ENCODE peak calls at places on chromosome 16, in ten cellular contexts. M, O, L, Y, Q, K, F, X, J and S are unnamed samples.

GRCh38 chr16:8958344-8958808 is 5.3 kb downstream of the USP7 start:
- DNase-seq in X (no peak), K (peak; percentile 40), J (no peak), Q (peak; percentile 42), F (no peak), M (no peak), Y (no peak), O (no peak), L (peak; percentile 24), S (peak; percentile 66)

GRCh38 chr16:30381351-30382041 is 865 bp downstream of the SEPTIN1 start:
- DNase-seq in F (no peak), L (no peak), Y (peak; percentile 46), Q (no peak), X (no peak), O (no peak), K (peak; percentile 84), M (no peak), J (no peak), S (no peak)

GRCh38 chr16:87114832-87115231 is 202.4 kb downstream of the C16orf95 start:
- DNase-seq in K (peak; percentile 53), J (no peak), X (no peak), Q (no peak), M (no peak), O (no peak), L (no peak), F (no peak), Y (no peak), S (no peak)

GRCh38 chr16:16003719-16004313 is 54.4 kb downstream of the ABCC1 start:
- DNase-seq in K (no peak), J (no peak), O (no peak), X (no peak), Y (no peak), F (no peak), M (no peak), L (no peak), Q (no peak), S (no peak)

GRCh38 chr16:78249056-78249455 is 149.6 kb downstream of the WWOX start:
- DNase-seq in O (no peak), K (no peak), J (no peak), Q (peak; percentile 79), Y (no peak), X (peak; percentile 85), L (no peak), F (no peak), M (no peak), S (no peak)

GRCh38 chr16:69313469-69313868 is 2.3 kb downstream of the VPS4A start:
- DNase-seq in M (no peak), K (no peak), L (no peak), X (no peak), O (no peak), J (no peak), F (no peak), Q (no peak), Y (no peak), S (no peak)

GRCh38 chr16:84924339-84925091 is 86.8 kb downstream of the ZDHHC7 start:
- DNase-seq in L (peak; percentile 90), F (no peak), X (no peak), J (no peak), M (no peak), Y (peak; percentile 75), K (peak; percentile 50), O (no peak), Q (peak; percentile 38), S (peak; percentile 74)

GRCh38 chr16:19179890-19180490 is 11.9 kb downstream of the SYT17 start:
- DNase-seq in X (peak; percentile 72), F (no peak), L (peak; percentile 35), Y (no peak), M (no peak), K (peak; percentile 73), Q (peak; percentile 70), J (no peak), O (peak; percentile 31), S (peak; percentile 13)

GRCh38 chr16:59543641-59544040 is 809.5 kb upstream of the GOT2 start:
- DNase-seq in M (no peak), Y (no peak), F (no peak), L (no peak), K (no peak), Q (no peak), J (no peak), O (no peak), X (no peak), S (no peak)

GRCh38 chr16:65500919-65501318 is 379.1 kb upstream of the CDH11 start:
- DNase-seq in X (no peak), J (no peak), O (no peak), M (no peak), K (no peak), F (no peak), L (no peak), Q (no peak), Y (no peak), S (no peak)

DNA sequence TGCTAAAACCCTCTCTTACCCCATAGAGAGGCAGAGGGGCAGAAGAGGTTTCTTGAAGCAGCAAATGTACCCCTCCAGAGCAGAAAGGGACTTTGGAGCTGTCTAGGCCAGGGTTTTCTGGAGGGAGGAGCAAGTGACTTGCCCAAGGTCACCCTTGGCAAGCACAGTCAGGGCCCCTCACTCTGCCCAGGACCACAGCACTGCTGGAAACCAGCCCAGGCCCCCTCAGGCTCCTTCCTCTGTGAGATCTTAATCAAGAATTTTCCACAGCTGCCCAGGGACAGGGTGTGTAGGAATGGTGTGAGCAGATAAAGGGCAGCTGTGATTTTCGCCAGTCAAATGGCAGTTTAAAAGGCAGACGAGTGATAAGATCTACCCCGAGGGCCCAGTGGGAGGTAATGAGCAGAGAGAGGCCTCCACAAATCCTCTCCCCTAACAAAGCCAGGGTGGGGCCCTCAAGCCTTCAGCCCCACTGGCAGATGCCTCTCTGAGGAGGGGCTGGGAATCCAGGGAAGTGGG is 3.9 kb upstream of the SLC12A3 start:
- DNase-seq in L (no peak), X (no peak), M (no peak), O (no peak), Q (no peak), F (no peak), Y (no peak), J (no peak), K (no peak), S (no peak)
- H3K27ac ChIP-seq in L (no peak overlapping the region), X (no peak overlapping the region), M (no peak overlapping the region), O (no peak overlapping the region), Q (no peak overlapping the region), F (no peak overlapping the region), Y (no peak overlapping the region), J (no peak overlapping the region), K (no peak overlapping the region), S (no peak overlapping the region)

DNA sequence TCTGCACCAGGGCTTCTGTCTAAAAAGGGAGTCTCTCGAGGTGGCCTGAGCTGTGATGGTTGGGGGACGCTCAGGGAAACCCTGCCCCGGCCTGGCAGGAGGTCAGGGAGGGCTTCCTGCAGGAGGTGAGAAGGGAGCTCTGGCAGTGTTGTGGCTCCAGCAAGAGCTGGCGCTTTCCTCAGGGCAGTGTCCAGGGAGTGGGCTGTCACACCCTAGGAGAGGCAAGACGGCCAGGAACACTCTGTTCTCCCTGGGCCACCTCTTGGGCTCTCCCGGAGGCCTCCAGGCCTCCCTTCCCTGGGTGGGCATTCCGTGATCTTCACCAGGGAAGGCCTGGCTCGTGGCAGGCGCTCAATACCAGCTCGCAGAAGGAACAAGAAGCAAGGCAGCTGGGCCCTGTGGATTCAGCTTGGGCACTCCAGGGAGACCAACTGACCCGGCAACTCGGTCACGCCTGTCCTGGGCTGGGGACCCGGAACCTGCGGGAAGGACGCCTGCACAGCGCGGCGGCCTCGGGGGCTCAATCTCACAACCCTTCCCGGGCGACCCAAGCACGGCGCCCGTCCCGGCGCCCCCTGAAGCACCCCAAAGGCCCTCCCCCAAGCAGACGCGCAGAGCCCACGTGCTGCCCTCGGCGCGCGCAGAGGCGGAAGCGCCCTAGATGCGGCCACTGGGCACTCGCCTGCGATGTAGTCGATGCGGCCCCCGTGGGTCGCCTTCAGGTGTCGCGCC is 694 bp downstream of the APRT start:
- DNase-seq in Q (peak; percentile 86), J (peak; percentile 57), X (peak; percentile 72), L (peak; percentile 81), Y (peak; percentile 88), O (peak; percentile 81), F (no peak), K (peak; percentile 68), M (no peak), S (peak; percentile 61)
- TF ChIP-seq POLR2A in Q (peak; percentile 84), J (peak; percentile 24), X (peak; percentile 51), L (no peak), Y (no peak), O (peak; percentile 84), F (no peak), K (no peak), M (peak; percentile 85), S (peak; percentile 87)

GRCh38 chr16:10617662-10618420 is 37.4 kb upstream of the EMP2 start:
- DNase-seq in M (no peak), X (no peak), J (no peak), K (no peak), F (no peak), L (no peak), Q (no peak), O (no peak), Y (no peak), S (no peak)
- H3K27ac ChIP-seq in M (peak overlapping the region; percentile 75), X (no peak overlapping the region), J (peak overlapping the region; percentile 90), K (no peak overlapping the region), F (no peak overlapping the region), L (no peak overlapping the region), Q (no peak overlapping the region), O (no peak overlapping the region), Y (no peak overlapping the region), S (no peak overlapping the region)

GRCh38 chr16:53081686-53082407 is 27.1 kb downstream of the CHD9 start:
- DNase-seq in M (no peak), Y (no peak), O (no peak), L (no peak), X (no peak), F (no peak), K (no peak), J (no peak), Q (no peak), S (no peak)

GRCh38 chr16:53081032-53081424 is 26.2 kb downstream of the CHD9 start:
- DNase-seq in M (no peak), J (no peak), F (no peak), Y (no peak), O (no peak), X (no peak), L (no peak), K (no peak), Q (no peak), S (no peak)

GRCh38 chr16:53082509-53082908 is 27.7 kb downstream of the CHD9 start:
- DNase-seq in Y (no peak), Q (no peak), M (no peak), K (no peak), L (no peak), X (no peak), F (no peak), O (no peak), J (no peak), S (peak; percentile 32)

GRCh38 chr16:53078765-53079484 is 24.1 kb downstream of the CHD9 start:
- DNase-seq in Y (no peak), J (no peak), L (no peak), F (no peak), M (no peak), Q (no peak), X (no peak), O (no peak), K (peak; percentile 46), S (no peak)

DNA sequence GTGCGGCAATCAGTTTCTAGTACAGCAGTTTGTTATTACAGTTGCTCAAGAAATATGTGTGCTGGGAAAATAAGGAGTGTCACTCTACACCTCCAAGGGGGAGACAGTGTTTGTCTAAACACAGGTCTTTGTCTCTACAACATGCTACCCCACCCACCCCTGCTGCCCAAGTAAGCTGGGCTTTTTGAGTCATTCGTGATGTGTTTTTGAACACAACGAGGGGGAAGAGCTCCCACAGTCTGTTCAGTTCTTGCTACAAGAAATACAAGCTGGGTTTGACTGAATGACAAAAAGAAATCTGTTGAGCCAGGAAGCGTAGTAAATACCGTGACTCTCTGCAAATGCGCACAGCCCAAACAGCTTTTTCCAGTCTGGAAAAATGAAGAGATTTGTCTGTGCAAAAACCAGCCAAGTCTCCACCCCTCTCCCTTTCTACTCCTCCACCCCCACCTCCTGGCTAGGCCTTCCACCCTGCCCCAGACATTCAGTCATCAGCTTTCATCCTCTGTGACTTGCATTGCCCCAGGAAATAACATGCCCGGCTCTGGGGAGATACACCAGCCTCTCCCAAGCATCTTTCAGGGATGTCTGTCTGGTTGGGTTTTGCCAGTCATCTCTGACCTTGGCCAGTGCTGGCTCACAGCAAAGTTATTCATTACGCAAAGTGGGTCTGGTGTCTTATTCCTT is 25.7 kb downstream of the CHD9 start:
- DNase-seq in O (no peak), Q (peak; percentile 36), L (peak; percentile 71), X (no peak), M (no peak), Y (peak; percentile 73), J (peak; percentile 70), K (no peak), F (no peak), S (peak; percentile 55)
- TF ChIP-seq POLR2A in O (no peak), Q (no peak), L (no peak), X (no peak), M (no peak), Y (no peak), J (no peak), K (no peak), F (no peak), S (no peak)